ENCODE peak calls at places on chromosomes 4 and X, in four cellular contexts. M is stomach, T is breast epithelium, K is K562. X is an unnamed sample.
A peak's percentile ranks its signal among the peaks of the same experiment; 100 is the strongest.

GRCh38 chrX:39855748-39856129 is 242.0 kb downstream of the BCOR start:
- DNase-seq in M (peak; percentile 54), K (peak; percentile 79), T (no peak), X (no peak)

GRCh38 chr4:145480257-145480656 is 1.4 kb upstream of the SMAD1 start:
- DNase-seq in T (no peak), M (no peak), K (no peak), X (no peak)

GRCh38 chrX:128807367-128807766 is 715.9 kb downstream of the SMARCA1 start:
- DNase-seq in T (no peak), M (peak; percentile 27), K (no peak), X (no peak)

GRCh38 chrX:40153335-40154221 is 55.8 kb upstream of the BCOR start:
- DNase-seq in M (peak; percentile 54), K (peak; percentile 67), T (no peak), X (no peak)

GRCh38 chrX:12978205-12979010 is 3.5 kb downstream of the TMSB4X start:
- DNase-seq in T (no peak), M (peak; percentile 75), K (no peak), X (no peak)

GRCh38 chr4:30839583-30840520 is 119.7 kb downstream of the PCDH7 start:
- DNase-seq in M (no peak), K (no peak), T (no peak), X (no peak)

GRCh38 chr4:40247350-40247749 is 50.5 kb downstream of the RHOH start:
- DNase-seq in M (no peak), T (no peak), K (no peak), X (no peak)

GRCh38 chr4:146336413-146336807 is 122.1 kb downstream of the REELD1 start:
- DNase-seq in T (no peak), K (no peak), M (no peak), X (no peak)

GRCh38 chrX:149512225-149512885 is 7.2 kb upstream of the IDS start:
- DNase-seq in K (peak; percentile 58), T (peak; percentile 50), M (peak; percentile 64), X (peak; percentile 37)

GRCh38 chrX:91435465-91435864 is 826 bp downstream of the PABPC5 start:
- DNase-seq in T (no peak), K (no peak), M (no peak), X (no peak)

GRCh38 chr4:110005461-110006056 is 92.9 kb downstream of the EGF start:
- DNase-seq in K (peak; percentile 24), M (no peak), T (no peak), X (no peak)

GRCh38 chr4:168605411-168605810 is 108.6 kb downstream of the PALLD start:
- DNase-seq in T (no peak), M (no peak), K (no peak), X (no peak)

GRCh38 chr4:101198741-101199339 is 148.5 kb downstream of the PPP3CA start:
- DNase-seq in K (no peak), M (no peak), T (no peak), X (no peak)

GRCh38 chrX:21723097-21723496 is 34.8 kb downstream of the SMPX start:
- DNase-seq in K (no peak), T (no peak), M (no peak), X (no peak)

GRCh38 chrX:139691493-139691842 is 16.5 kb downstream of the MCF2 start:
- DNase-seq in M (no peak), T (no peak), K (no peak), X (no peak)

GRCh38 chrX:14673764-14674163 is 144.4 kb downstream of the GLRA2 start:
- DNase-seq in M (no peak), T (no peak), K (no peak), X (no peak)

GRCh38 chr4:112704991-112705845 is 68.3 kb downstream of the LARP7 start:
- DNase-seq in T (peak; percentile 57), M (peak; percentile 39), K (no peak), X (peak; percentile 7)

GRCh38 chr4:182325397-182325796 is 82.2 kb downstream of the TENM3 start:
- DNase-seq in M (no peak), K (no peak), T (no peak), X (no peak)

GRCh38 chr4:165402375-165402774 is 23.6 kb downstream of the CPE start:
- DNase-seq in K (peak; percentile 17), T (no peak), M (no peak), X (no peak)

GRCh38 chr4:153785830-153786721 is 2.8 kb downstream of the SFRP2 start:
- DNase-seq in M (no peak), T (no peak), K (no peak), X (no peak)

GRCh38 chrX:5086388-5086787 is 1142.3 kb downstream of the NLGN4X start:
- DNase-seq in T (no peak), K (no peak), M (no peak), X (no peak)

GRCh38 chr4:107183155-107183774 is 147.2 kb upstream of the DKK2 start:
- DNase-seq in T (no peak), K (peak; percentile 46), M (no peak), X (peak; percentile 6)

GRCh38 chrX:147978931-147979330 is 2.2 kb upstream of the FMR1NB start:
- DNase-seq in T (no peak), M (no peak), K (no peak), X (no peak)

GRCh38 chr4:167234388-167234881 is at the start of gene SPOCK3:
- DNase-seq in K (no peak), T (peak; percentile 52), M (peak; percentile 44), X (peak; percentile 52)

GRCh38 chr4:149203256-149204001 is 612.2 kb downstream of the IQCM start:
- DNase-seq in T (no peak), M (no peak), K (no peak), X (no peak)

GRCh38 chr4:742742-743311 is 37.2 kb downstream of the PCGF3 start:
- DNase-seq in T (peak; percentile 73), K (peak; percentile 75), M (peak; percentile 72), X (peak; percentile 46)

GRCh38 chrX:35380808-35381700 is 417.1 kb upstream of the MAGEB16 start:
- DNase-seq in M (no peak), T (no peak), K (no peak), X (no peak)

GRCh38 chrX:15447985-15448639 is 45.0 kb downstream of the PIR start:
- DNase-seq in T (no peak), K (no peak), M (no peak), X (no peak)

GRCh38 chr4:109559625-109559982 is 442 bp upstream of the MCUB start:
- DNase-seq in K (peak; percentile 14), M (no peak), T (no peak), X (no peak)

GRCh38 chr4:144575181-144575580 is 70.8 kb upstream of the HHIP start:
- DNase-seq in K (no peak), T (no peak), M (no peak), X (no peak)

GRCh38 chrX:10015711-10016515 is 48.8 kb downstream of the CLDN34 start:
- DNase-seq in T (no peak), M (no peak), K (peak; percentile 10), X (peak; percentile 8)

GRCh38 chr4:185346975-185347601 is 48.6 kb downstream of the LRP2BP start:
- DNase-seq in M (no peak), T (no peak), K (no peak), X (no peak)

GRCh38 chr4:140109626-140110213 is 44.3 kb downstream of the MAML3 start:
- DNase-seq in T (no peak), K (no peak), M (no peak), X (no peak)

GRCh38 chrX:150902434-150903109 is 4.1 kb upstream of the CD99L2 start:
- DNase-seq in T (no peak), M (no peak), K (no peak), X (no peak)
- TF ChIP-seq POLR2AphosphoS5 in T (no peak), M (no peak), K (no peak), X (no peak)

DNA sequence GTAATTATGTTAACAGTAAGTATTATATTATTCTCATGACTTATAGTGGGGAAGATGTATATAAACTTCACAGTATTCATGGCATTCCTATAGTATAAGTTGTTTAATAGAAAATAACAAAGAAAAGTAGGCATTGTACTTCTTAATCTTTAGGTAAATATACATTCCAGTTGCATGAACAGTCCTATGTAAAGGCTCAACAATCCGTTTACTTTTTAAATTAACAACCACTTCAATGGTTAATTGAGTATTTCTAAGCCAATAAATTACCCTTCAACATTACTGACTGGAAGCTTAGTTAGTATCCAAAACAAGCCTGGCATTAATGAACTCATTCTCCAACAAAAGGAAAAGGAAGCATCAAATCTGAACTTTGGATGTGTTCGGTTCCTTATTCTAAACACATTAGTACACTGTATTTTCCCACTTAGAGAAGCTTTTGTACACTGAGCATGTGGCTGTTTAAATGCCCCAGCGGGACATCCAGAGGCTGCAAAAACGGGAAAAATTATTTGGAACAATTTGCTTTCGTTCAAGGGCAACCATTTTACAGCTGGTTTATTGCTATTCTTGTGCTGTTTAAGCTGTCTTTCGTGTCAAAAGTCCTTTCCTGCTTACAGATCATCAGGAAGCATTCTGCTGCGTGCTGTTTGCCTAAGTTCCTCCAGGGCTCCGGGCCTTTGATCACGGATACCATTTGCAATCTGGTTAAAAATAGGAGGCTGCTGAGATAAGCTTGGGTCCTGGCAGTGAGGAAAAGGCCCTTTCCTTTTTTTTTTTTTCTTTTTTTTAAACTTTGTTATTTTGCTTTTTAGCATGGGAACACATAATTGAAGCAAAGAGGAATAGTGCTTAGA is 460.3 kb downstream of the SPRY1 start:
- DNase-seq in K (no peak), M (peak; percentile 36), T (no peak), X (peak; percentile 8)
- H3K9me3 ChIP-seq in K (no peaks in the 10 kb centered on the region), M (no peaks in the 10 kb centered on the region), T (no peaks in the 10 kb centered on the region), X (no peaks in the 10 kb centered on the region)

DNA sequence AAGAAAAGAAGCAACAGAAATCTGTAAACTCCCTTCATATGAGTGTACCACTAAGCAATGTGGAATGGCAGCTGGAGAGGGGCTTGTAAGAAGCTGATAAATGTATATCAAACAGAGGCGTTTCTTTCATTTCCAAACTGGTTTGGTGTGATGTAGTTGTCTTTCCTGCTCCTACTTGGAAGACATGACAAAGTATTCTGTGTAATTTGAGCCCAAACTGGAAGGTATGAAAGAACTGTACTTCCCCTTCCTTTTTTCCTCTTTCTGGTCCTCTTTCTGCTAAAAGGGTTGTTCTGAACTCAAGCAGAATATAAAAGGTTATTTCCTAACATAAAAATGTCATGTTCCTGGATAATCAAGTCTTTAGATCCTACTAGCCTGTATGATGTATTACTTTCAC is 25.1 kb upstream of the METAP1 start:
- DNase-seq in K (no peak), M (no peak), T (no peak), X (no peak)
- H3K4me3 ChIP-seq in K (no peak overlapping the region), M (no peak overlapping the region), T (no peak overlapping the region), X (no peak overlapping the region)

GRCh38 chrX:154698630-154699248 is 45.4 kb upstream of the CTAG2 start:
- DNase-seq in K (no peak), T (no peak), M (no peak), X (no peak)
- TF ChIP-seq POLR2AphosphoS5 in K (no peak), T (no peak), M (no peak), X (no peak)

GRCh38 chr4:19286924-19287323 is 964.8 kb upstream of the SLIT2 start:
- DNase-seq in K (no peak), T (no peak), M (no peak), X (no peak)

GRCh38 chr4:19285146-19285545 is 966.6 kb upstream of the SLIT2 start:
- DNase-seq in T (no peak), M (no peak), K (no peak), X (no peak)
- H3K9me3 ChIP-seq in T (peaks cover 6% of the 10 kb centered on the region), M (peaks cover 14% of the 10 kb centered on the region), K (no peaks in the 10 kb centered on the region), X (no peaks in the 10 kb centered on the region)

GRCh38 chr4:80185787-80186548 is 11.3 kb upstream of the PRDM8 start:
- DNase-seq in K (no peak), T (no peak), M (no peak), X (no peak)
- H3K4me3 ChIP-seq in K (no peak overlapping the region), T (peak overlapping the region; percentile 82), M (peak overlapping the region; percentile 65), X (peak overlapping the region; percentile 63)

GRCh38 chr4:86972997-86973396 is 38.2 kb downstream of the AFF1 start:
- DNase-seq in M (peak; percentile 75), K (no peak), T (peak; percentile 58), X (peak; percentile 92)
- TF ChIP-seq POLR2AphosphoS5 in M (no peak), K (no peak), T (no peak), X (peak; percentile 85)

GRCh38 chr4:116018831-116019230 is 905.4 kb upstream of the NDST4 start:
- DNase-seq in M (no peak), K (no peak), T (no peak), X (no peak)
- H3K9me3 ChIP-seq in M (peaks cover 66% of the 10 kb centered on the region), K (no peaks in the 10 kb centered on the region), T (peaks cover 35% of the 10 kb centered on the region), X (no peaks in the 10 kb centered on the region)